ENCODE peak calls at places on chromosomes 6 and 20, in four cellular contexts. T is A549, R is A673, J is HCT116. E is an unnamed sample.

GRCh38 chr20:2820084-2820895 is 4.1 kb downstream of the TMEM239 start:
- DNase-seq in T (no peak), R (no peak), J (no peak), E (no peak)

GRCh38 chr6:54515013-54515412 is 206.8 kb downstream of the TINAG start:
- DNase-seq in T (no peak), R (no peak), J (no peak), E (peak; percentile 5)

GRCh38 chr6:31037169-31037568 is 26.9 kb downstream of the MUC22 start:
- DNase-seq in T (no peak), R (no peak), J (no peak), E (no peak)

GRCh38 chr6:11296449-11297375 is 64.2 kb upstream of the NEDD9 start:
- DNase-seq in T (no peak), R (no peak), J (no peak), E (no peak)

GRCh38 chr6:152206072-152206818 is 398.8 kb downstream of the ESR1 start:
- DNase-seq in T (peak; percentile 6), R (peak; percentile 60), J (peak; percentile 13), E (no peak)

GRCh38 chr20:8183526-8183925 is 51.5 kb downstream of the PLCB1 start:
- DNase-seq in T (no peak), R (no peak), J (no peak), E (peak; percentile 15)

GRCh38 chr6:28211840-28212509 is 13.1 kb upstream of the ZSCAN9 start:
- DNase-seq in T (no peak), R (no peak), J (no peak), E (no peak)

GRCh38 chr20:54433653-54434052 is 41.7 kb upstream of the DOK5 start:
- DNase-seq in T (no peak), R (no peak), J (no peak), E (no peak)

GRCh38 chr6:160207618-160208017 is 51.0 kb downstream of the SLC22A2 start:
- DNase-seq in T (no peak), R (no peak), J (no peak), E (no peak)

GRCh38 chr20:37845261-37845681 is 57.7 kb upstream of the VSTM2L start:
- DNase-seq in T (no peak), R (peak; percentile 14), J (no peak), E (no peak)

GRCh38 chr6:169530762-169531143 is 171.1 kb downstream of the WDR27 start:
- DNase-seq in T (no peak), R (no peak), J (no peak), E (no peak)
- H3K27ac ChIP-seq in T (peak overlapping the region; percentile 79), R (no peak overlapping the region), J (no peak overlapping the region), E (no peak overlapping the region)

GRCh38 chr20:62378215-62378614 is 8.7 kb upstream of the RPS21 start:
- DNase-seq in T (no peak), R (no peak), J (no peak), E (peak; percentile 90)

GRCh38 chr20:62374431-62375152 is 7.5 kb upstream of the LAMA5 start:
- DNase-seq in T (no peak), R (no peak), J (no peak), E (no peak)

GRCh38 chr20:62377615-62378085 is 9.3 kb upstream of the RPS21 start:
- DNase-seq in T (no peak), R (no peak), J (no peak), E (no peak)

GRCh38 chr20:62377064-62377461 is 9.8 kb upstream of the RPS21 start:
- DNase-seq in T (no peak), R (no peak), J (no peak), E (no peak)

DNA sequence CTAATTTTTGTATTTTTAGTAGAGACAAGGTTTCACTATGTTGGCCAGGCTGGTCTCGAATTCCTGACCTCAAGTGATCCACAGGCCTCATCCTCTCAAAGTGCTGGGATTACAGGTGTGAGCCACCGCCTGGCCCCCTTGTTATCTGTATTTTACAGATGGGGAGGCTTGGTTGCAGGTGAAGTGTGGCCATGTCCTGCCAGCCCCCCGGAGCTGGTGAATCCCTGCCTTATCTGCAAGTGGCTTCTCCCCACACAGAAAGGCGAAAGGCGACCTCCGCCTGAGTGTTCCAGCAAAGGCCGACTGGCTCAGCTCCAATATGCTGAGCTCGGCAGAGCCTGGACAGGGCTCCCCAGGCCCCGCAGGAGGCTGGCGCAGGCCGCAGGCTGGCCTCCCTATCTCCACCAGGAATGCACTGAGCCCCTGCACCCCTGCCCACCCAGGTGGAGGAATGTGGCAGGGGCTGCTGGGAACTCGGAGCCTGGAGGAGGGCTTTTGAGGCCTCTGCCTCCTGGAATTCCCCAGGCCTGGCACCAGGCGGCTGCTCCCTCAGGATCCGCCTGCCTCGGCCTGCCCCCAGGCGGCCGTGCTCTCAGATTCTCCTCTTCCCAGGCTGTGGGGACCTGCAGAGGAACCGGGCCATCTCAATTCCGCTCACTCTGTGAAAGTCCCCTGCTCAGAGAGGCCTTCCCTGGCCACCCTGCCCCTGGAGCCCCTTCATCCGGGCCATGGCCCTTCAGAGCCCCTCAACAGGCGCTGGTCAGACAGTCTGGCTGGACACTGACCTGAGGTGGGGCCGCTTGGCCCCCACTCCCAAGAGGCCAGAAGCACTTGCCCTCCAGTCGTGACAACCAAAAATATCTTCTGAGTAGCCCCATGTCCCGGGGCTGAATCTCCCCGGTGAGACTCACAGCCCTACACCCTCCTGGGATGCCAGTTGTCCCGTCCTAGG is 9.3 kb upstream of the LAMA5 start:
- DNase-seq in T (no peak), R (no peak), J (no peak), E (no peak)
- TF ChIP-seq CTCF in T (peak; percentile 62), R (no peak), J (no peak), E (peak; percentile 80)

DNA sequence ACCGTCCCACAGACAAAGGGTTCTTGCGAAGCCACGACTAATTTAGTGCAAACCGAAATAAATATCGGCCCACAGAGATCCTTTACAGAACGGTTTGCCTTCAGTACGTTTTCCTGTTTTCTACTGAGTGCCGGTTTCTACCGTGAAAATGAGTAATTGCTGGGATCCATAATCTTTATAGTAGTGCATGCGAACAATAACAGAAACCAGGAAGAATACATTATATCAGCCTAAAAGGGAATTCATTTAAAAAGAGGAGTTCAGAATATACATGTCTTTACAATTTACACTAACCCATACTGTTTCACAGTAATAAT is 292 bp upstream of the MTCL3 start:
- DNase-seq in T (no peak), R (no peak), J (no peak), E (no peak)
- H3K27ac ChIP-seq in T (peak overlapping the region; percentile 86), R (peak overlapping the region; percentile 84), J (no peak overlapping the region), E (no peak overlapping the region)

GRCh38 chr6:107320126-107320525 is 139.2 kb downstream of the PDSS2 start:
- DNase-seq in T (no peak), R (no peak), J (no peak), E (no peak)

GRCh38 chr6:107321793-107322192 is 137.6 kb downstream of the PDSS2 start:
- DNase-seq in T (no peak), R (no peak), J (no peak), E (no peak)

GRCh38 chr6:107315116-107315515 is 144.2 kb downstream of the PDSS2 start:
- DNase-seq in T (no peak), R (no peak), J (no peak), E (no peak)

GRCh38 chr6:107314644-107315043 is 144.7 kb downstream of the PDSS2 start:
- DNase-seq in T (no peak), R (no peak), J (no peak), E (no peak)

DNA sequence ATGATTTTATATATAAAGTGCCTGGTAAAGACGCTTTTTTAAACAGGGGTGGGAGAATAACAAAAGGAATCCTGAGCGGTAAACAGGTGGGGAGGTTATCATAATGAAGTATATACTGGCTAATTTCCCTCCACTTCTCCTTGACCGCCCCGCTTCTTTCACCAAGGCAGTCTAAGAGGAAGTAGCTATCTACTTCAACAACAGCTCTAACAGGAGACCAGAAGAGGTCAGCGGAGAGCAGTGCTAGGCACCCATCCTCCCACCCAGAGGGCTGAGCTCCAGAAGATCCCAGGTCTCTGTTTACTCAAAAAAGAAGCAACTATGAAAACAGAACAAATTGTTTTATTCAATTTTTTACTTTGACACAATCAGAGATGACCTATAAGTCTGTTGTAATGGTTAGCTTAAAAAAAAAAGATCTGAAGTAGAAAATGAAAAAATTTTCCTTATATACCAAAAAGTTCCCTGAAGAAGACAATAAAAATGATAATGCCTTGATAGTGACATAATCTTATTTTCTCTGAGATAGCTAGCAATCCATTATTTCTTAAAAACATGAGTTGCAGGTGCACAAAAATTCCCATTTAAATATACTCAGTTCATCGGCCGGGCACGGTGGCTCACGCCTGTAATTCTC is 141.1 kb downstream of the PDSS2 start:
- DNase-seq in T (peak; percentile 41), R (peak; percentile 67), J (peak; percentile 26), E (peak; percentile 61)
- TF ChIP-seq CTCF in T (peak; percentile 57), R (peak; percentile 85), J (peak; percentile 73), E (peak; percentile 64)

GRCh38 chr6:15324427-15324985 is 78.6 kb downstream of the JARID2 start:
- DNase-seq in T (no peak), R (no peak), J (no peak), E (no peak)

GRCh38 chr6:15326072-15326614 is 80.3 kb downstream of the JARID2 start:
- DNase-seq in T (no peak), R (no peak), J (no peak), E (no peak)

GRCh38 chr6:15322781-15323536 is 77.1 kb downstream of the JARID2 start:
- DNase-seq in T (no peak), R (no peak), J (peak; percentile 16), E (peak; percentile 78)

GRCh38 chr6:15327271-15327670 is 81.4 kb downstream of the JARID2 start:
- DNase-seq in T (peak; percentile 17), R (peak; percentile 62), J (peak; percentile 10), E (no peak)

DNA sequence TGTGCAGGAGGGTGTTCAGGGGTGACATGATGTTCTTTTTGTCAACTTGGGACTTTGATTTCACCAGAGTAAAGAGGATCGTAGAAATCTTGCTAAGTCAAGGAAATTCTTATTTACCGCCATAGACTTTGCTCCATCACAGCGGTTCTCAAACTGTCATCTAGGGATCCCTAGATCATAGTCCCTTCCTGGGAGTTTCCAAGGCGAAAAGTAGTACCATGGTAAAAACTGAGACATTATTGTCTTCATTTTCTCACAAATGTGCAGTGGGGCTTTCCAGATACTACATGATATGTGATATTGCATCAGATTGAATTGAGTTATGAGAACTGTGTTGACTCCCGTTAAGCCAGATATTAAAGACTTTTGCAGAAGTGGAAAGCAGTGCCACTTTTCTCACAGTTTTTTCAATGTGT is 79.7 kb downstream of the JARID2 start:
- DNase-seq in T (no peak), R (no peak), J (no peak), E (no peak)
- H3K27ac ChIP-seq in T (no peak overlapping the region), R (no peak overlapping the region), J (no peak overlapping the region), E (no peak overlapping the region)

GRCh38 chr20:219290-220115 is 7.6 kb upstream of the DEFB129 start:
- DNase-seq in T (peak; percentile 51), R (peak; percentile 60), J (peak; percentile 27), E (peak; percentile 56)
- TF ChIP-seq CTCF in T (peak; percentile 69), R (peak; percentile 55), J (peak; percentile 62), E (peak; percentile 61)

DNA sequence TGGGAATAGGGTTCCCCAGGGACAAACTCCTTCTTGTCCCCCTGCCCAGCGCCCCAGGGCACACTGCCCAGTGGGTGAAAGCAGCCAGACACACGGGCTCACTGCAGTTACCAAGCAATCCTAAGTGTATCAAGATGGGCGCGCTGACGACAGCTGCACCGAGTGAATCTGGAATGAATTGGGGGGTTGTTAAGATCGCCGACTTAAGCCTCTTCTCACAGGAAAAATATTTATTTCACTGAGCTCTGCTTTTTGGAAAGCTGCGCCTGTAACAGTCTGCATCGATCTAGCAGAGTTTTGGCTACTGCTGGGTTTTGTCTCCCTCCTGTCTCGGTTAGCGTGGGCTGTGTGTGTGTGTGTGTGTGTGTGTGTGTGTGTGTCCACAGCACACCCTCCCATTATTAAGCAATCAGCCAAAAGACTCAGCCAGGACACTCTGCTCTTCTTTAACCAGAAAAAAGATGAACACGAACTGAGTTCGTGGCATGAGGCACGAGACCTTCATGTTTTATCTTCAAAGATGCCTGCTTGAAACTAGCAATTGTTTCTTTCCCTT is 35.9 kb downstream of the RIPOR3 start:
- DNase-seq in T (no peak), R (peak; percentile 72), J (no peak), E (no peak)
- H3K27ac ChIP-seq in T (peak overlapping the region; percentile 40), R (peak overlapping the region; percentile 61), J (no peak overlapping the region), E (no peak overlapping the region)

GRCh38 chr20:62571667-62572344 is 70.5 kb upstream of the SLCO4A1 start:
- DNase-seq in T (no peak), R (peak; percentile 29), J (peak; percentile 35), E (peak; percentile 63)
- TF ChIP-seq CTCF in T (no peak), R (peak; percentile 34), J (peak; percentile 14), E (no peak)

E was measured in RWPE1.